ENCODE peak calls at places on chromosomes 5 and 9, in ten cellular contexts. One of them, this sample, is unnamed.

GRCh38 chr9:134642385-134643181 is 980 bp downstream of the COL5A1 start:
- DNase-seq in bronchial epithelial cell: peak; percentile 14
- DNase-seq in SW480: no peak
- DNase-seq in glomerular endothelial cell: no peak
- DNase-seq in aorta: peak; percentile 73
- DNase-seq in CD8-positive, alpha-beta T cell: no peak
- DNase-seq in erythroblast: no peak
- DNase-seq in activated naive CD4-positive, alpha-beta T cell treated with anti-CD3 and anti-CD28 coated beads, Interleukin-2, amount 10 ng/mL, durations not matched to agents 7 days and 5 days: no peak
- DNase-seq in fibroblast of lung: peak; percentile 94
- DNase-seq in midbrain: no peak
- DNase-seq in this sample: peak; percentile 89

GRCh38 chr5:154101184-154101583 is 62.4 kb downstream of the MFAP3 start:
- DNase-seq in bronchial epithelial cell: no peak
- DNase-seq in SW480: no peak
- DNase-seq in glomerular endothelial cell: no peak
- DNase-seq in aorta: no peak
- DNase-seq in CD8-positive, alpha-beta T cell: no peak
- DNase-seq in erythroblast: no peak
- DNase-seq in activated naive CD4-positive, alpha-beta T cell treated with anti-CD3 and anti-CD28 coated beads, Interleukin-2, amount 10 ng/mL, durations not matched to agents 7 days and 5 days: no peak
- DNase-seq in fibroblast of lung: no peak
- DNase-seq in midbrain: no peak
- DNase-seq in this sample: no peak

GRCh38 chr5:135095871-135096270 is 61.8 kb upstream of the PITX1 start:
- DNase-seq in bronchial epithelial cell: no peak
- DNase-seq in SW480: no peak
- DNase-seq in glomerular endothelial cell: no peak
- DNase-seq in aorta: no peak
- DNase-seq in CD8-positive, alpha-beta T cell: no peak
- DNase-seq in erythroblast: no peak
- DNase-seq in activated naive CD4-positive, alpha-beta T cell treated with anti-CD3 and anti-CD28 coated beads, Interleukin-2, amount 10 ng/mL, durations not matched to agents 7 days and 5 days: peak; percentile 14
- DNase-seq in fibroblast of lung: no peak
- DNase-seq in midbrain: no peak
- DNase-seq in this sample: no peak

GRCh38 chr5:175572922-175573321 is 84.9 kb upstream of the HRH2 start:
- DNase-seq in bronchial epithelial cell: peak; percentile 8
- DNase-seq in SW480: peak; percentile 63
- DNase-seq in glomerular endothelial cell: no peak
- DNase-seq in aorta: peak; percentile 56
- DNase-seq in CD8-positive, alpha-beta T cell: no peak
- DNase-seq in erythroblast: no peak
- DNase-seq in activated naive CD4-positive, alpha-beta T cell treated with anti-CD3 and anti-CD28 coated beads, Interleukin-2, amount 10 ng/mL, durations not matched to agents 7 days and 5 days: no peak
- DNase-seq in fibroblast of lung: no peak
- DNase-seq in midbrain: no peak
- DNase-seq in this sample: peak; percentile 12

GRCh38 chr5:38319486-38319885 is 61.1 kb downstream of the EGFLAM start:
- DNase-seq in bronchial epithelial cell: no peak
- DNase-seq in SW480: no peak
- DNase-seq in glomerular endothelial cell: no peak
- DNase-seq in aorta: no peak
- DNase-seq in CD8-positive, alpha-beta T cell: no peak
- DNase-seq in erythroblast: no peak
- DNase-seq in activated naive CD4-positive, alpha-beta T cell treated with anti-CD3 and anti-CD28 coated beads, Interleukin-2, amount 10 ng/mL, durations not matched to agents 7 days and 5 days: no peak
- DNase-seq in fibroblast of lung: no peak
- DNase-seq in midbrain: no peak
- DNase-seq in this sample: no peak

GRCh38 chr9:119216891-119217290 is 152.3 kb downstream of the BRINP1 start:
- DNase-seq in bronchial epithelial cell: no peak
- DNase-seq in SW480: no peak
- DNase-seq in glomerular endothelial cell: no peak
- DNase-seq in aorta: peak; percentile 55
- DNase-seq in CD8-positive, alpha-beta T cell: no peak
- DNase-seq in erythroblast: no peak
- DNase-seq in activated naive CD4-positive, alpha-beta T cell treated with anti-CD3 and anti-CD28 coated beads, Interleukin-2, amount 10 ng/mL, durations not matched to agents 7 days and 5 days: no peak
- DNase-seq in fibroblast of lung: no peak
- DNase-seq in midbrain: peak; percentile 41
- DNase-seq in this sample: peak; percentile 58

GRCh38 chr5:139402561-139403158 is 1.2 kb downstream of the SPATA24 start:
- DNase-seq in bronchial epithelial cell: no peak
- DNase-seq in SW480: peak; percentile 58
- DNase-seq in glomerular endothelial cell: no peak
- DNase-seq in aorta: peak; percentile 41
- DNase-seq in CD8-positive, alpha-beta T cell: no peak
- DNase-seq in erythroblast: peak; percentile 61
- DNase-seq in activated naive CD4-positive, alpha-beta T cell treated with anti-CD3 and anti-CD28 coated beads, Interleukin-2, amount 10 ng/mL, durations not matched to agents 7 days and 5 days: peak; percentile 33
- DNase-seq in fibroblast of lung: no peak
- DNase-seq in midbrain: no peak
- DNase-seq in this sample: peak; percentile 28

GRCh38 chr9:38032266-38032830 is 36.7 kb downstream of the SHB start:
- DNase-seq in bronchial epithelial cell: peak; percentile 42
- DNase-seq in SW480: peak; percentile 62
- DNase-seq in glomerular endothelial cell: no peak
- DNase-seq in aorta: no peak
- DNase-seq in CD8-positive, alpha-beta T cell: no peak
- DNase-seq in erythroblast: no peak
- DNase-seq in activated naive CD4-positive, alpha-beta T cell treated with anti-CD3 and anti-CD28 coated beads, Interleukin-2, amount 10 ng/mL, durations not matched to agents 7 days and 5 days: no peak
- DNase-seq in fibroblast of lung: no peak
- DNase-seq in midbrain: no peak
- DNase-seq in this sample: no peak

GRCh38 chr5:65818592-65818991 is 96.6 kb downstream of the NLN start:
- DNase-seq in bronchial epithelial cell: no peak
- DNase-seq in SW480: no peak
- DNase-seq in glomerular endothelial cell: no peak
- DNase-seq in aorta: no peak
- DNase-seq in CD8-positive, alpha-beta T cell: no peak
- DNase-seq in erythroblast: no peak
- DNase-seq in activated naive CD4-positive, alpha-beta T cell treated with anti-CD3 and anti-CD28 coated beads, Interleukin-2, amount 10 ng/mL, durations not matched to agents 7 days and 5 days: no peak
- DNase-seq in fibroblast of lung: no peak
- DNase-seq in midbrain: peak; percentile 70
- DNase-seq in this sample: no peak

GRCh38 chr5:1781726-1782384 is 17.8 kb downstream of the MRPL36 start:
- DNase-seq in bronchial epithelial cell: no peak
- DNase-seq in SW480: no peak
- DNase-seq in glomerular endothelial cell: no peak
- DNase-seq in aorta: peak; percentile 21
- DNase-seq in CD8-positive, alpha-beta T cell: no peak
- DNase-seq in erythroblast: no peak
- DNase-seq in activated naive CD4-positive, alpha-beta T cell treated with anti-CD3 and anti-CD28 coated beads, Interleukin-2, amount 10 ng/mL, durations not matched to agents 7 days and 5 days: no peak
- DNase-seq in fibroblast of lung: no peak
- DNase-seq in midbrain: no peak
- DNase-seq in this sample: no peak

GRCh38 chr5:32283539-32284377 is 29.0 kb downstream of the MTMR12 start:
- DNase-seq in bronchial epithelial cell: peak; percentile 93
- DNase-seq in SW480: no peak
- DNase-seq in glomerular endothelial cell: peak; percentile 58
- DNase-seq in aorta: no peak
- DNase-seq in CD8-positive, alpha-beta T cell: no peak
- DNase-seq in erythroblast: peak; percentile 32
- DNase-seq in activated naive CD4-positive, alpha-beta T cell treated with anti-CD3 and anti-CD28 coated beads, Interleukin-2, amount 10 ng/mL, durations not matched to agents 7 days and 5 days: no peak
- DNase-seq in fibroblast of lung: no peak
- DNase-seq in midbrain: no peak
- DNase-seq in this sample: peak; percentile 85

GRCh38 chr5:174459832-174460448 is 264.4 kb upstream of the MSX2 start:
- DNase-seq in bronchial epithelial cell: peak; percentile 12
- DNase-seq in SW480: peak; percentile 70
- DNase-seq in glomerular endothelial cell: no peak
- DNase-seq in aorta: no peak
- DNase-seq in CD8-positive, alpha-beta T cell: no peak
- DNase-seq in erythroblast: no peak
- DNase-seq in activated naive CD4-positive, alpha-beta T cell treated with anti-CD3 and anti-CD28 coated beads, Interleukin-2, amount 10 ng/mL, durations not matched to agents 7 days and 5 days: no peak
- DNase-seq in fibroblast of lung: no peak
- DNase-seq in midbrain: no peak
- DNase-seq in this sample: no peak

GRCh38 chr5:20610650-20611049 is 622.6 kb upstream of the CDH18 start:
- DNase-seq in bronchial epithelial cell: no peak
- DNase-seq in SW480: no peak
- DNase-seq in glomerular endothelial cell: no peak
- DNase-seq in aorta: no peak
- DNase-seq in CD8-positive, alpha-beta T cell: no peak
- DNase-seq in erythroblast: no peak
- DNase-seq in activated naive CD4-positive, alpha-beta T cell treated with anti-CD3 and anti-CD28 coated beads, Interleukin-2, amount 10 ng/mL, durations not matched to agents 7 days and 5 days: no peak
- DNase-seq in fibroblast of lung: no peak
- DNase-seq in midbrain: no peak
- DNase-seq in this sample: no peak

GRCh38 chr9:36154213-36154952 is 14.8 kb upstream of the CCIN start:
- DNase-seq in bronchial epithelial cell: no peak
- DNase-seq in SW480: no peak
- DNase-seq in glomerular endothelial cell: peak; percentile 64
- DNase-seq in aorta: no peak
- DNase-seq in CD8-positive, alpha-beta T cell: no peak
- DNase-seq in erythroblast: no peak
- DNase-seq in activated naive CD4-positive, alpha-beta T cell treated with anti-CD3 and anti-CD28 coated beads, Interleukin-2, amount 10 ng/mL, durations not matched to agents 7 days and 5 days: no peak
- DNase-seq in fibroblast of lung: peak; percentile 65
- DNase-seq in midbrain: peak; percentile 55
- DNase-seq in this sample: peak; percentile 91

GRCh38 chr9:13588151-13589043 is 308.9 kb upstream of the MPDZ start:
- DNase-seq in bronchial epithelial cell: no peak
- DNase-seq in SW480: no peak
- DNase-seq in glomerular endothelial cell: no peak
- DNase-seq in aorta: no peak
- DNase-seq in CD8-positive, alpha-beta T cell: no peak
- DNase-seq in erythroblast: no peak
- DNase-seq in activated naive CD4-positive, alpha-beta T cell treated with anti-CD3 and anti-CD28 coated beads, Interleukin-2, amount 10 ng/mL, durations not matched to agents 7 days and 5 days: no peak
- DNase-seq in fibroblast of lung: peak; percentile 98
- DNase-seq in midbrain: peak; percentile 44
- DNase-seq in this sample: no peak

GRCh38 chr5:135442387-135443256 is 4.5 kb downstream of the DCANP1 start:
- DNase-seq in bronchial epithelial cell: no peak
- DNase-seq in SW480: no peak
- DNase-seq in glomerular endothelial cell: no peak
- DNase-seq in aorta: no peak
- DNase-seq in CD8-positive, alpha-beta T cell: no peak
- DNase-seq in erythroblast: no peak
- DNase-seq in activated naive CD4-positive, alpha-beta T cell treated with anti-CD3 and anti-CD28 coated beads, Interleukin-2, amount 10 ng/mL, durations not matched to agents 7 days and 5 days: no peak
- DNase-seq in fibroblast of lung: no peak
- DNase-seq in midbrain: no peak
- DNase-seq in this sample: no peak

GRCh38 chr5:43305948-43306563 is 7.2 kb downstream of the HMGCS1 start:
- DNase-seq in bronchial epithelial cell: peak; percentile 56
- DNase-seq in SW480: peak; percentile 57
- DNase-seq in glomerular endothelial cell: peak; percentile 41
- DNase-seq in aorta: no peak
- DNase-seq in CD8-positive, alpha-beta T cell: no peak
- DNase-seq in erythroblast: peak; percentile 82
- DNase-seq in activated naive CD4-positive, alpha-beta T cell treated with anti-CD3 and anti-CD28 coated beads, Interleukin-2, amount 10 ng/mL, durations not matched to agents 7 days and 5 days: no peak
- DNase-seq in fibroblast of lung: peak; percentile 87
- DNase-seq in midbrain: peak; percentile 69
- DNase-seq in this sample: peak; percentile 78

GRCh38 chr9:88837731-88838130 is 153.5 kb upstream of the S1PR3 start:
- DNase-seq in bronchial epithelial cell: peak; percentile 47
- DNase-seq in SW480: no peak
- DNase-seq in glomerular endothelial cell: no peak
- DNase-seq in aorta: no peak
- DNase-seq in CD8-positive, alpha-beta T cell: no peak
- DNase-seq in erythroblast: no peak
- DNase-seq in activated naive CD4-positive, alpha-beta T cell treated with anti-CD3 and anti-CD28 coated beads, Interleukin-2, amount 10 ng/mL, durations not matched to agents 7 days and 5 days: no peak
- DNase-seq in fibroblast of lung: no peak
- DNase-seq in midbrain: no peak
- DNase-seq in this sample: no peak

GRCh38 chr5:39422886-39423285 is 1.9 kb downstream of the DAB2 start:
- DNase-seq in bronchial epithelial cell: no peak
- DNase-seq in SW480: no peak
- DNase-seq in glomerular endothelial cell: no peak
- DNase-seq in aorta: no peak
- DNase-seq in CD8-positive, alpha-beta T cell: no peak
- DNase-seq in erythroblast: no peak
- DNase-seq in activated naive CD4-positive, alpha-beta T cell treated with anti-CD3 and anti-CD28 coated beads, Interleukin-2, amount 10 ng/mL, durations not matched to agents 7 days and 5 days: no peak
- DNase-seq in fibroblast of lung: no peak
- DNase-seq in midbrain: no peak
- DNase-seq in this sample: no peak

GRCh38 chr5:154284433-154284832 is 93.9 kb downstream of the GALNT10 start:
- DNase-seq in bronchial epithelial cell: no peak
- DNase-seq in SW480: no peak
- DNase-seq in glomerular endothelial cell: no peak
- DNase-seq in aorta: no peak
- DNase-seq in CD8-positive, alpha-beta T cell: no peak
- DNase-seq in erythroblast: no peak
- DNase-seq in activated naive CD4-positive, alpha-beta T cell treated with anti-CD3 and anti-CD28 coated beads, Interleukin-2, amount 10 ng/mL, durations not matched to agents 7 days and 5 days: no peak
- DNase-seq in fibroblast of lung: no peak
- DNase-seq in midbrain: peak; percentile 6
- DNase-seq in this sample: no peak

GRCh38 chr5:72841756-72842535 is 25.5 kb downstream of the TNPO1 start:
- DNase-seq in bronchial epithelial cell: no peak
- DNase-seq in SW480: no peak
- DNase-seq in glomerular endothelial cell: no peak
- DNase-seq in aorta: no peak
- DNase-seq in CD8-positive, alpha-beta T cell: no peak
- DNase-seq in erythroblast: no peak
- DNase-seq in activated naive CD4-positive, alpha-beta T cell treated with anti-CD3 and anti-CD28 coated beads, Interleukin-2, amount 10 ng/mL, durations not matched to agents 7 days and 5 days: no peak
- DNase-seq in fibroblast of lung: no peak
- DNase-seq in midbrain: no peak
- DNase-seq in this sample: peak; percentile 66

GRCh38 chr9:71648453-71648852 is 119.9 kb downstream of the CEMIP2 start:
- DNase-seq in bronchial epithelial cell: no peak
- DNase-seq in SW480: no peak
- DNase-seq in glomerular endothelial cell: no peak
- DNase-seq in aorta: no peak
- DNase-seq in CD8-positive, alpha-beta T cell: no peak
- DNase-seq in erythroblast: no peak
- DNase-seq in activated naive CD4-positive, alpha-beta T cell treated with anti-CD3 and anti-CD28 coated beads, Interleukin-2, amount 10 ng/mL, durations not matched to agents 7 days and 5 days: no peak
- DNase-seq in fibroblast of lung: no peak
- DNase-seq in midbrain: no peak
- DNase-seq in this sample: no peak

GRCh38 chr9:121566401-121567141 is 66.9 kb upstream of the GGTA1 start:
- DNase-seq in bronchial epithelial cell: peak; percentile 62
- DNase-seq in SW480: no peak
- DNase-seq in glomerular endothelial cell: no peak
- DNase-seq in aorta: peak; percentile 73
- DNase-seq in CD8-positive, alpha-beta T cell: no peak
- DNase-seq in erythroblast: no peak
- DNase-seq in activated naive CD4-positive, alpha-beta T cell treated with anti-CD3 and anti-CD28 coated beads, Interleukin-2, amount 10 ng/mL, durations not matched to agents 7 days and 5 days: no peak
- DNase-seq in fibroblast of lung: peak; percentile 35
- DNase-seq in midbrain: no peak
- DNase-seq in this sample: peak; percentile 91

GRCh38 chr5:180599981-180600553 is 8.8 kb upstream of the SCGB3A1 start:
- DNase-seq in bronchial epithelial cell: no peak
- DNase-seq in SW480: no peak
- DNase-seq in glomerular endothelial cell: no peak
- DNase-seq in aorta: no peak
- DNase-seq in CD8-positive, alpha-beta T cell: no peak
- DNase-seq in erythroblast: no peak
- DNase-seq in activated naive CD4-positive, alpha-beta T cell treated with anti-CD3 and anti-CD28 coated beads, Interleukin-2, amount 10 ng/mL, durations not matched to agents 7 days and 5 days: peak; percentile 14
- DNase-seq in fibroblast of lung: no peak
- DNase-seq in midbrain: no peak
- DNase-seq in this sample: no peak

GRCh38 chr9:37221489-37222106 is 101.2 kb downstream of the ZCCHC7 start:
- DNase-seq in bronchial epithelial cell: no peak
- DNase-seq in SW480: no peak
- DNase-seq in glomerular endothelial cell: no peak
- DNase-seq in aorta: no peak
- DNase-seq in CD8-positive, alpha-beta T cell: no peak
- DNase-seq in erythroblast: no peak
- DNase-seq in activated naive CD4-positive, alpha-beta T cell treated with anti-CD3 and anti-CD28 coated beads, Interleukin-2, amount 10 ng/mL, durations not matched to agents 7 days and 5 days: no peak
- DNase-seq in fibroblast of lung: no peak
- DNase-seq in midbrain: no peak
- DNase-seq in this sample: no peak

GRCh38 chr9:101311759-101312420 is 72.9 kb downstream of the BAAT start:
- DNase-seq in bronchial epithelial cell: peak; percentile 85
- DNase-seq in SW480: peak; percentile 79
- DNase-seq in glomerular endothelial cell: peak; percentile 89
- DNase-seq in aorta: no peak
- DNase-seq in CD8-positive, alpha-beta T cell: no peak
- DNase-seq in erythroblast: peak; percentile 88
- DNase-seq in activated naive CD4-positive, alpha-beta T cell treated with anti-CD3 and anti-CD28 coated beads, Interleukin-2, amount 10 ng/mL, durations not matched to agents 7 days and 5 days: no peak
- DNase-seq in fibroblast of lung: peak; percentile 88
- DNase-seq in midbrain: peak; percentile 84
- DNase-seq in this sample: peak; percentile 83

GRCh38 chr9:32248189-32248712 is 136.2 kb upstream of the ACO1 start:
- DNase-seq in bronchial epithelial cell: no peak
- DNase-seq in SW480: no peak
- DNase-seq in glomerular endothelial cell: no peak
- DNase-seq in aorta: no peak
- DNase-seq in CD8-positive, alpha-beta T cell: no peak
- DNase-seq in erythroblast: no peak
- DNase-seq in activated naive CD4-positive, alpha-beta T cell treated with anti-CD3 and anti-CD28 coated beads, Interleukin-2, amount 10 ng/mL, durations not matched to agents 7 days and 5 days: no peak
- DNase-seq in fibroblast of lung: no peak
- DNase-seq in midbrain: no peak
- DNase-seq in this sample: no peak

GRCh38 chr5:136729901-136730355 is 364.6 kb upstream of the TRPC7 start:
- DNase-seq in bronchial epithelial cell: peak; percentile 76
- DNase-seq in SW480: peak; percentile 35
- DNase-seq in glomerular endothelial cell: peak; percentile 22
- DNase-seq in aorta: no peak
- DNase-seq in CD8-positive, alpha-beta T cell: no peak
- DNase-seq in erythroblast: no peak
- DNase-seq in activated naive CD4-positive, alpha-beta T cell treated with anti-CD3 and anti-CD28 coated beads, Interleukin-2, amount 10 ng/mL, durations not matched to agents 7 days and 5 days: no peak
- DNase-seq in fibroblast of lung: no peak
- DNase-seq in midbrain: no peak
- DNase-seq in this sample: peak; percentile 93

This sample was measured in GM23248.